ENCODE peak calls at places on chromosomes 3 and 15, in four cellular contexts. A is body of pancreas, J is K562, L is ovary. T is an unnamed sample.

GRCh38 chr3:136343873-136344281 is 93.7 kb downstream of the PCCB start:
- DNase-seq in A (peak; percentile 85), J (peak; percentile 85), L (peak; percentile 57), T (peak; percentile 36)

GRCh38 chr3:128497305-128498126 is 4.5 kb upstream of the GATA2 start:
- DNase-seq in A (peak; percentile 79), J (peak; percentile 92), L (peak; percentile 74), T (peak; percentile 80)

GRCh38 chr3:195072916-195073564 is 197.9 kb downstream of the XXYLT1 start:
- DNase-seq in A (no peak), J (no peak), L (no peak), T (no peak)

GRCh38 chr3:23588547-23588946 is 217.2 kb upstream of the UBE2E1 start:
- DNase-seq in A (no peak), J (no peak), L (no peak), T (no peak)

GRCh38 chr3:178003756-178004155 is 532.5 kb upstream of the KCNMB2 start:
- DNase-seq in A (no peak), J (no peak), L (no peak), T (no peak)

GRCh38 chr3:55185380-55185779 is 257.5 kb upstream of the LRTM1 start:
- DNase-seq in A (no peak), J (no peak), L (no peak), T (no peak)

GRCh38 chr3:54366007-54366406 is 243.7 kb downstream of the CACNA2D3 start:
- DNase-seq in A (no peak), J (no peak), L (no peak), T (no peak)

GRCh38 chr3:30342319-30343060 is 263.9 kb upstream of the TGFBR2 start:
- DNase-seq in A (peak; percentile 15), J (no peak), L (no peak), T (no peak)

GRCh38 chr3:173911446-173911845 is 513.9 kb downstream of the NLGN1 start:
- DNase-seq in A (no peak), J (no peak), L (no peak), T (no peak)

GRCh38 chr3:63910873-63911272 is 1.3 kb downstream of the SCAANT1 start:
- DNase-seq in A (no peak), J (no peak), L (no peak), T (no peak)

GRCh38 chr15:44489464-44489863 is 47.5 kb upstream of the EIF3J start:
- DNase-seq in A (no peak), J (peak; percentile 23), L (no peak), T (peak; percentile 19)

GRCh38 chr15:47466357-47466756 is 250.9 kb upstream of the SEMA6D start:
- DNase-seq in A (no peak), J (no peak), L (no peak), T (no peak)

GRCh38 chr15:68298336-68298735 is 20.8 kb downstream of the FEM1B start:
- DNase-seq in A (no peak), J (no peak), L (no peak), T (no peak)

GRCh38 chr3:71542548-71543370 is 40.8 kb downstream of the FOXP1 start:
- DNase-seq in A (peak; percentile 20), J (peak; percentile 87), L (peak; percentile 75), T (peak; percentile 55)

GRCh38 chr3:38008191-38008701 is 17.7 kb downstream of the VILL start:
- DNase-seq in A (no peak), J (no peak), L (no peak), T (no peak)

GRCh38 chr15:82309802-82310201 is 39.5 kb downstream of the GOLGA6L10 start:
- DNase-seq in A (no peak), J (no peak), L (no peak), T (no peak)

GRCh38 chr3:134663646-134664456 is 13.0 kb upstream of the KY start:
- DNase-seq in A (no peak), J (no peak), L (no peak), T (no peak)

GRCh38 chr15:53034767-53035245 is 244.7 kb upstream of the ONECUT1 start:
- DNase-seq in A (no peak), J (no peak), L (no peak), T (no peak)

GRCh38 chr3:196517919-196518318 is 2.8 kb upstream of the SMCO1 start:
- DNase-seq in A (no peak), J (peak; percentile 77), L (no peak), T (no peak)

GRCh38 chr3:184262166-184262926 is 993 bp upstream of the CAMK2N2 start:
- DNase-seq in A (peak; percentile 90), J (no peak), L (no peak), T (peak; percentile 44)

GRCh38 chr15:50911001-50911400 is 2.5 kb downstream of the AP4E1 start:
- DNase-seq in A (no peak), J (no peak), L (no peak), T (no peak)

GRCh38 chr15:42593143-42593542 is 17.7 kb downstream of the STARD9 start:
- DNase-seq in A (no peak), J (no peak), L (no peak), T (no peak)

GRCh38 chr3:43001094-43001553 is 22.0 kb downstream of the GASK1A start:
- DNase-seq in A (peak; percentile 82), J (no peak), L (peak; percentile 93), T (no peak)

GRCh38 chr15:74432271-74432967 is 1.3 kb downstream of the SEMA7A start:
- DNase-seq in A (no peak), J (no peak), L (no peak), T (no peak)

GRCh38 chr3:105527949-105528348 is 161.2 kb downstream of the ALCAM start:
- DNase-seq in A (no peak), J (no peak), L (no peak), T (no peak)

GRCh38 chr3:12560505-12561188 is 3.8 kb downstream of the MKRN2 start:
- DNase-seq in A (no peak), J (no peak), L (no peak), T (no peak)

GRCh38 chr3:130715616-130716015 is 31.0 kb downstream of the PIK3R4 start:
- DNase-seq in A (no peak), J (no peak), L (no peak), T (no peak)

GRCh38 chr3:111899966-111900365 is 40.9 kb downstream of the PHLDB2 start:
- DNase-seq in A (no peak), J (no peak), L (no peak), T (no peak)

GRCh38 chr3:47420511-47421484 is 40.0 kb downstream of the PTPN23 start:
- DNase-seq in A (peak; percentile 93), J (peak; percentile 95), L (peak; percentile 86), T (peak; percentile 94)

GRCh38 chr3:168714609-168715240 is 619.0 kb upstream of the GOLIM4 start:
- DNase-seq in A (no peak), J (no peak), L (no peak), T (no peak)

GRCh38 chr15:27339138-27339537 is 368.2 kb downstream of the GABRG3 start:
- DNase-seq in A (no peak), J (peak; percentile 13), L (no peak), T (no peak)

GRCh38 chr15:62832231-62832630 is 210.3 kb upstream of the TPM1 start:
- DNase-seq in A (no peak), J (no peak), L (no peak), T (no peak)

GRCh38 chr3:53198996-53199395 is 38.0 kb downstream of the PRKCD start:
- DNase-seq in A (no peak), J (no peak), L (no peak), T (no peak)

GRCh38 chr3:53198256-53198977 is 37.4 kb downstream of the PRKCD start:
- DNase-seq in A (no peak), J (no peak), L (no peak), T (no peak)

GRCh38 chr3:53195602-53196574 is 34.9 kb downstream of the PRKCD start:
- DNase-seq in A (peak; percentile 56), J (peak; percentile 66), L (peak; percentile 65), T (no peak)

GRCh38 chr3:53195066-53195450 is 34.0 kb downstream of the PRKCD start:
- DNase-seq in A (no peak), J (no peak), L (no peak), T (no peak)

GRCh38 chr3:53196575-53197407 is 35.8 kb downstream of the PRKCD start:
- DNase-seq in A (no peak), J (peak; percentile 87), L (no peak), T (no peak)
- TF ChIP-seq POLR2A in A (no peak), J (peak; percentile 64), L (no peak), T (no peak)

DNA sequence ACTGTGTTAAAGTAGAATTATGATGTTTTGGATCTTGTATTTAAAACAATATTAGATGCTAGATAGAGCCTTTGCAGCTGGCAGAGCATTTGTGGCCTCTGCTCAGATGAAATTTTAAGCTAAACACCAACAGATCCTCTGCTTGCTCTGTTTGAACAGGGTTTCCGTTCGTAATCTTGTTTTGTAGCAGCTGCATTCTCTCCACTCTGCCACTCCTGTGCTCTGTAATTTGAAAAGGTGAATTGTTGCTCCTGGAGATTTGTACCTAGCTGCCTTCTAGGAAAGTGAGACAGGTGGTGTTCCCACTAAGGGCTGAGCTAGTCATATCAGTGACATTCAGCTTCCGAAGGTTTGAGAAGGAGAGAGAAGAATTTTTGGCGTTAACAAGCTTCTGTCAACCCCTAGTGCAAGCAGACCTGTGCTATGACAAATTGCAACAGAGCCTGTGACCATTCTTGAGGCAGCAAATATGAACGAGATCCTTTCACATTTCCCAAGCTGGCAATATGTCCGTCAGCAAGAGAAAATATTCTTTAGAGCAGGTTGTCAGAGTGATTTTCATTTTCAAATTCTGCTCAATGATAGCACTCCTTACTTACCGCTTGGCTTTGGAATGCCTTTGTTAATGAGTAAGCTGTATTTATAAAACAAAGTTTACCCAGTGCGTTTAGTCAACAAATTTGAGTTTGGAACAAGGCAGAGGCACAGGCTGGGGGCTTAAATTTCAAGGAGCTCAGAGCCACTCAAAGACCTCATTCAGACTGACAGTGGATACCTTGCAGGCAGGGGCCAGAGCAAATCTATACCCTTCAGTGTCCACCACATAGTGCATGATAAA is 5.3 kb downstream of the CHST2 start:
- DNase-seq in A (no peak), J (peak; percentile 63), L (no peak), T (no peak)
- TF ChIP-seq POLR2A in A (no peak), J (no peak), L (no peak), T (no peak)

GRCh38 chr3:188389711-188390346 is 235.9 kb downstream of the LPP start:
- DNase-seq in A (no peak), J (no peak), L (no peak), T (no peak)
- TF ChIP-seq POLR2A in A (no peak), J (no peak), L (no peak), T (no peak)

DNA sequence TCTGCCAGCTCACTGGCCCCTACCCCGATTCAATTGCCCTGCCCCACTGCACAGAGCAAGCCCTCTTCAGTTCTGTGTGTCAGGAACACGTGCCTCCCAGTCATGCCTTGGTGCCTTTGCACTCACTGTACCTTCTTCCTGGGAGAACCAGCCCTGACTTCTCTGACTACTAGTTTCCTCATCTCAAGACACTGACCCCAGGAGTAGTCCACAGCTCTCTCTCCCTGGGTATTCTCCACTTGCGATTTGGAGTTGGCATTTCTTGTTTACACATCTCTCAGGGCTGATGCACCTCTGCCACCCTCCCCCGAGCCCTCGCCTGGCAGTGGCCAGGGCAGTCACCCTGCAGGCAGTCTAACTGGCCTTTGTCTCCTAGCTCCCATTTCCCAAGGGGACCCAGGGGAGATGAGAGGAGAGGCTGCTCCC is 5.7 kb downstream of the CISH start:
- DNase-seq in A (no peak), J (no peak), L (no peak), T (no peak)
- TF ChIP-seq POLR2A in A (no peak), J (peak; percentile 44), L (no peak), T (no peak)